ENCODE peak calls at places on chromosomes 2 and 18, in eight cellular contexts. Y, R, B, C, O, L, E and T are unnamed samples.

GRCh38 chr2:2848621-2849443 is 517.8 kb upstream of the MYT1L start:
- DNase-seq in R (peak), Y (no peak), L (no peak), B (no peak), C (no peak), O (no peak), E (no peak), T (no peak)

GRCh38 chr2:154452471-154452870 is 246.0 kb upstream of the KCNJ3 start:
- DNase-seq in Y (no peak), B (no peak), L (no peak), C (no peak), E (no peak), R (no peak), O (no peak), T (no peak)

GRCh38 chr2:182866095-182866460 is 359 bp downstream of the FRZB start:
- DNase-seq in E (no peak), O (peak), B (no peak), R (no peak), Y (peak), C (peak), L (no peak), T (no peak)

GRCh38 chr2:96960271-96960955 is 26.0 kb downstream of the FAM178B start:
- DNase-seq in Y (peak), E (peak), B (peak), C (peak), R (peak), O (peak), L (peak), T (peak)

GRCh38 chr2:173339807-173340206 is 14.9 kb upstream of the CDCA7 start:
- DNase-seq in O (no peak), Y (no peak), E (no peak), L (no peak), R (no peak), B (no peak), C (no peak), T (no peak)

GRCh38 chr2:95379616-95379925 is 22.9 kb upstream of the FAHD2A start:
- DNase-seq in Y (no peak), O (no peak), C (no peak), L (no peak), B (no peak), E (no peak), R (no peak), T (no peak)

GRCh38 chr2:178650554-178650953 is 156.7 kb downstream of the TTN start:
- DNase-seq in Y (no peak), L (no peak), O (no peak), R (no peak), B (no peak), C (no peak), E (no peak), T (no peak)

GRCh38 chr18:32289480-32290075 is 99.7 kb downstream of the MEP1B start:
- DNase-seq in B (no peak), L (no peak), E (peak), O (no peak), R (no peak), C (peak), Y (no peak), T (no peak)

GRCh38 chr2:6554403-6554802 is 311.3 kb downstream of the CMPK2 start:
- DNase-seq in Y (no peak), L (no peak), E (no peak), B (no peak), C (no peak), R (no peak), O (no peak), T (no peak)

GRCh38 chr2:217714268-217714643 is 288.5 kb downstream of the TNS1 start:
- DNase-seq in B (peak), Y (peak), C (peak), E (peak), R (peak), L (peak), O (peak), T (peak)

GRCh38 chr2:27134781-27135470 is 490 bp upstream of the PREB start:
- DNase-seq in E (no peak), C (no peak), R (no peak), L (no peak), B (no peak), O (no peak), Y (no peak), T (no peak)

GRCh38 chr2:74530239-74531161 is 767 bp downstream of the HTRA2 start:
- DNase-seq in E (peak), R (peak), O (no peak), C (peak), Y (no peak), B (peak), L (no peak), T (no peak)

GRCh38 chr2:187466129-187466792 is 18.2 kb upstream of the CALCRL start:
- DNase-seq in R (no peak), C (no peak), B (no peak), O (no peak), E (no peak), L (no peak), Y (no peak), T (no peak)

GRCh38 chr2:88765154-88765948 is 73.9 kb downstream of the RPIA start:
- DNase-seq in O (no peak), E (no peak), Y (no peak), L (peak), C (no peak), B (no peak), R (peak), T (no peak)

GRCh38 chr2:54672587-54673456 is 50.6 kb upstream of the EML6 start:
- DNase-seq in C (no peak), E (no peak), Y (no peak), B (no peak), L (no peak), R (no peak), O (no peak), T (no peak)

GRCh38 chr18:4284528-4284927 is 170.6 kb downstream of the DLGAP1 start:
- DNase-seq in O (no peak), Y (no peak), R (no peak), C (no peak), E (no peak), B (no peak), L (no peak), T (no peak)

GRCh38 chr2:39778775-39779751 is at the start of gene THUMPD2:
- DNase-seq in E (peak), R (peak), L (peak), Y (peak), O (peak), B (peak), C (peak), T (no peak)

GRCh38 chr18:65852273-65852672 is 101.5 kb downstream of the CDH7 start:
- DNase-seq in L (no peak), R (no peak), O (no peak), E (no peak), Y (no peak), B (no peak), C (no peak), T (no peak)

GRCh38 chr2:62938126-62938525 is 112.5 kb upstream of the OTX1 start:
- DNase-seq in C (no peak), O (no peak), Y (no peak), B (no peak), L (no peak), E (no peak), R (no peak), T (no peak)

GRCh38 chr2:54166121-54166773 is 50.8 kb downstream of the ACYP2 start:
- DNase-seq in R (no peak), L (no peak), E (no peak), C (no peak), O (no peak), Y (no peak), B (no peak), T (no peak)

GRCh38 chr18:62721837-62722795 is 6.8 kb downstream of the PHLPP1 start:
- DNase-seq in R (no peak), L (no peak), O (no peak), Y (no peak), E (no peak), B (no peak), C (no peak), T (no peak)

GRCh38 chr2:233676046-233676445 is 4.3 kb downstream of the UGT1A9 start:
- DNase-seq in O (no peak), C (no peak), L (no peak), E (no peak), R (no peak), Y (no peak), B (no peak), T (no peak)

GRCh38 chr2:174688079-174688478 is 76.2 kb downstream of the CHRNA1 start:
- DNase-seq in Y (no peak), E (no peak), R (no peak), L (no peak), C (no peak), O (no peak), B (no peak), T (no peak)

GRCh38 chr2:123061534-123061933 is 963.6 kb upstream of the CNTNAP5 start:
- DNase-seq in B (no peak), O (no peak), E (no peak), L (no peak), Y (no peak), C (no peak), R (no peak), T (no peak)

GRCh38 chr18:45962866-45963265 is 4.3 kb downstream of the EPG5 start:
- DNase-seq in O (no peak), E (no peak), R (no peak), Y (no peak), C (no peak), L (no peak), B (no peak), T (no peak)

GRCh38 chr2:193776988-193777387 is 1582.3 kb upstream of the TMEFF2 start:
- DNase-seq in R (no peak), Y (no peak), O (no peak), L (no peak), C (no peak), E (no peak), B (no peak), T (no peak)

GRCh38 chr2:152508446-152508845 is 173.5 kb downstream of the FMNL2 start:
- DNase-seq in B (no peak), Y (no peak), L (no peak), O (no peak), R (no peak), C (no peak), E (no peak), T (no peak)

GRCh38 chr2:1654696-1655374 is 89.5 kb downstream of the PXDN start:
- DNase-seq in O (peak), E (no peak), L (no peak), R (no peak), B (no peak), Y (no peak), C (peak), T (peak)

GRCh38 chr2:9150568-9150900 is 56.1 kb upstream of the ASAP2 start:
- DNase-seq in O (peak), L (no peak), C (no peak), B (no peak), E (no peak), Y (no peak), R (no peak), T (no peak)

GRCh38 chr2:168935810-168936581 is 34.9 kb downstream of the G6PC2 start:
- DNase-seq in C (no peak), Y (no peak), B (no peak), R (no peak), L (no peak), E (no peak), O (no peak), T (no peak)

GRCh38 chr2:166067204-166067603 is 60.6 kb downstream of the SCN1A start:
- DNase-seq in O (no peak), R (no peak), E (no peak), L (no peak), C (no peak), Y (no peak), B (no peak), T (no peak)

GRCh38 chr2:222485367-222486211 is 61.2 kb downstream of the SGPP2 start:
- DNase-seq in Y (no peak), B (peak), E (peak), C (no peak), L (no peak), R (no peak), O (no peak), T (no peak)

GRCh38 chr2:222480497-222480896 is 56.2 kb downstream of the SGPP2 start:
- DNase-seq in C (no peak), L (no peak), E (no peak), R (no peak), Y (no peak), B (no peak), O (no peak), T (no peak)

GRCh38 chr2:222479855-222480254 is 55.5 kb downstream of the SGPP2 start:
- DNase-seq in C (no peak), O (no peak), B (no peak), R (no peak), E (no peak), L (no peak), Y (no peak), T (no peak)

GRCh38 chr2:222481941-222482340 is 57.6 kb downstream of the SGPP2 start:
- DNase-seq in R (no peak), B (no peak), C (no peak), E (no peak), Y (no peak), O (no peak), L (no peak), T (no peak)

DNA sequence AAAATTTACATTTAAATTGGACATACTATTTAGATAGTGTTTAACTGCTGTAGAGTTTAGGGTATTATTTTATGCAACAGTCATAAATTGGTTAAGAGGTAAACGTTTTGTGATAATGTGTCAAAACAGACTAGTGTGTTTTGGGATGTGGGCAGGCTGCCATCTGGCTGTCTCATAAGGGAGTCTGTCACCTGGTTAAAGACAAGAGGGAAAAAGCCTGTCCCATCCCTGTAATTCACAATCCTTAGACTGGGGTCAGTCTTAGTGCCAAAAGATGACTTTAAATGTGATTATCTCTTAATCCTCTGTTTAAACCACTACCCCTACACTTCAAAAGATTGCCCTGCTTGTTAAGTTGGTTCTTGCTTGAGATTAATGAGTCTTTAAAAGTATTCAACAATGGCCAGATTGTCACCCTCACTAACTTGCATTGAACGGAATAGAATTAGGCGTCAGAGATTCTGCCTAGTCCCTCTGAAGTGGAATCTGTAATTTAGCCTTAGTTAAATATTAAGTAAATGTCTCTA is 59.2 kb downstream of the SGPP2 start:
- DNase-seq in Y (no peak), B (no peak), C (no peak), O (no peak), E (no peak), L (no peak), R (no peak), T (no peak)
- TF ChIP-seq CTCF in Y (no peak), B (no peak), C (no peak), O (no peak), E (no peak), L (no peak), R (no peak), T (no peak)

DNA sequence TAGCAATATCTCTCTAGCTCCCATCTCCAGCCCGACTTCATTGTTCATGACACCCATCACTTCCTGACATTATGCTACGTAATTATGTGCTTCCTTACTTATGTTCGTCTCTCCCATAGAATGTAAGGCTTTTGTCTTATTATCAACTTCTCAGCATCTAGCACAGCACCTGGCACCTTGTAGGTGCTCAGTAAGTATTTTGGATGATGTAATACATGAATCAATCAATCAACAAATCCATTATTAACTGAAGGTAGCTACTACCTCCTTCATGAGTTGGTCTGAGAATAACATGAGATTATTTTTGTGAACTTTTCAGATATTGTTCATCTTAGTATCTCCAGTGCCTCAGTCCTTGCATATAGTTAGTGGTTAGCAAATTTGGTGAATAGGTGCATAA is 109.3 kb downstream of the EN1 start:
- DNase-seq in E (no peak), C (no peak), R (no peak), Y (no peak), O (no peak), L (no peak), B (no peak), T (no peak)
- H3K27ac ChIP-seq in E (peak), C (no peak), R (no peak), Y (no peak), O (no peak), L (no peak), B (no peak), T (no peak)

GRCh38 chr18:9055185-9055584 is 47.3 kb upstream of the NDUFV2 start:
- DNase-seq in Y (no peak), L (no peak), B (no peak), O (no peak), R (no peak), E (no peak), C (no peak), T (no peak)
- TF ChIP-seq CTCF in Y (peak), L (peak), B (peak), O (peak), R (peak), E (peak), C (peak), T (no peak)

DNA sequence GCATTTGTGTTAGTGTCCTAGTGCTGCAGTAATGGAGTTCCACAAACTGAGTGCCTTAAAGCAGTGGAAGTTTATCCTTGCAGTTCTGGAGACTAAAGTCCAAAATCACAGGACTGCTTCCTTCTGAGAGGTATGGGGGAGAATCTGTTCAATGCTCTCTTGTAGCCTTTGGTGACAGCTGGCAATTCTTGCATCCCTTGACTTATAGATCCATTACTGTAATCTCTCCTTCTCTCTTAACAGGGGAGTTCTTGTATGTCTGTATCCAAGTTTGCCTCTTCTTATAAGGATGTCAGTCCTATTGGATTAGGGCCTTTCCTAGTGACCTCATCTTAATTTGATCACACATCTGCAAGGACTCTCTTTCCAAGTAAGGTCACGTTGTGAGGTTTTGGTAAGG is 69.9 kb downstream of the XRCC5 start:
- DNase-seq in L (no peak), R (no peak), C (no peak), Y (no peak), O (no peak), B (no peak), E (no peak), T (no peak)
- H3K27ac ChIP-seq in L (no peak), R (no peak), C (no peak), Y (no peak), O (no peak), B (no peak), E (peak), T (no peak)

GRCh38 chr2:11647834-11648600 is 22.0 kb downstream of the NTSR2 start:
- DNase-seq in C (no peak), L (no peak), R (no peak), B (no peak), O (no peak), Y (no peak), E (no peak), T (no peak)
- TF ChIP-seq CTCF in C (no peak), L (no peak), R (peak), B (peak), O (no peak), Y (peak), E (no peak), T (no peak)

GRCh38 chr2:145038041-145038525 is 518.2 kb upstream of the ZEB2 start:
- DNase-seq in C (no peak), L (no peak), Y (no peak), R (no peak), E (no peak), O (peak), B (no peak), T (no peak)
- H3K27ac ChIP-seq in C (peak), L (no peak), Y (no peak), R (no peak), E (no peak), O (no peak), B (no peak), T (peak)